ENCODE peak calls at places on chromosomes 2 and 18, in six cellular contexts. B, W, J, N, S and I are unnamed samples.
A peak's percentile ranks its signal among the peaks of the same experiment; 100 is the strongest.

GRCh38 chr18:70453058-70453775 is 164.4 kb downstream of the SOCS6 start:
- DNase-seq in W (peak; percentile 26), B (no peak), N (peak; percentile 42), J (peak; percentile 51), S (no peak), I (no peak)

GRCh38 chr2:144454466-144455287 is 65.2 kb downstream of the ZEB2 start:
- DNase-seq in J (peak; percentile 74), B (no peak), W (no peak), S (no peak), N (peak; percentile 29), I (no peak)

GRCh38 chr2:207768891-207769596 is 662 bp downstream of the FZD5 start:
- DNase-seq in S (peak; percentile 45), J (peak; percentile 76), B (no peak), N (no peak), W (peak; percentile 49), I (peak; percentile 62)

GRCh38 chr2:62578837-62579640 is 73.0 kb upstream of the TMEM17 start:
- DNase-seq in N (peak; percentile 87), J (no peak), S (no peak), B (no peak), W (peak; percentile 82), I (no peak)

GRCh38 chr2:157475722-157476390 is 32.0 kb upstream of the CYTIP start:
- DNase-seq in W (no peak), S (no peak), B (no peak), J (no peak), N (no peak), I (no peak)

GRCh38 chr2:133378386-133378785 is 189.9 kb downstream of the NCKAP5 start:
- DNase-seq in S (no peak), W (no peak), B (no peak), N (no peak), J (no peak), I (no peak)

GRCh38 chr2:12534646-12535263 is 182.0 kb upstream of the TRIB2 start:
- DNase-seq in W (peak; percentile 80), S (no peak), B (no peak), J (peak; percentile 67), N (peak; percentile 97), I (no peak)

GRCh38 chr2:120773186-120773800 is 37.6 kb downstream of the GLI2 start:
- DNase-seq in J (no peak), S (no peak), B (no peak), W (no peak), N (no peak), I (no peak)

GRCh38 chr2:189113963-189114362 is 65.6 kb downstream of the COL5A2 start:
- DNase-seq in N (peak; percentile 44), J (no peak), B (no peak), W (no peak), S (no peak), I (no peak)

GRCh38 chr2:73285162-73285739 is 973 bp upstream of the FBXO41 start:
- DNase-seq in S (no peak), J (no peak), B (no peak), W (no peak), N (no peak), I (no peak)

GRCh38 chr2:195559431-195559914 is 97.6 kb upstream of the SLC39A10 start:
- DNase-seq in N (peak; percentile 100), S (no peak), J (no peak), B (peak; percentile 53), W (peak; percentile 88), I (peak; percentile 13)

GRCh38 chr2:79512442-79513401 is at the start of gene CTNNA2:
- DNase-seq in J (peak; percentile 87), W (peak; percentile 32), S (peak; percentile 95), N (no peak), B (peak; percentile 94), I (peak; percentile 89)

GRCh38 chr2:120805590-120805989 is 69.9 kb downstream of the GLI2 start:
- DNase-seq in J (no peak), N (no peak), B (no peak), W (no peak), S (no peak), I (no peak)

GRCh38 chr2:25405871-25406270 is 64.1 kb upstream of the DNMT3A start:
- DNase-seq in S (no peak), W (no peak), B (no peak), J (no peak), N (no peak), I (no peak)

GRCh38 chr2:62870966-62871365 is 165.5 kb downstream of the EHBP1 start:
- DNase-seq in B (no peak), J (no peak), W (no peak), S (no peak), N (no peak), I (no peak)

GRCh38 chr2:60885683-60886082 is 4.3 kb downstream of the REL start:
- DNase-seq in N (no peak), W (no peak), J (no peak), S (no peak), B (no peak), I (no peak)

GRCh38 chr18:53745228-53745967 is 479.1 kb downstream of the MBD2 start:
- DNase-seq in B (no peak), W (no peak), N (no peak), S (no peak), J (no peak), I (no peak)

GRCh38 chr18:43780782-43781340 is 503.6 kb upstream of the SYT4 start:
- DNase-seq in S (no peak), B (no peak), W (peak; percentile 62), N (peak; percentile 29), J (no peak), I (no peak)

GRCh38 chr2:226771067-226771466 is 28.6 kb downstream of the IRS1 start:
- DNase-seq in N (no peak), W (no peak), B (no peak), J (no peak), S (no peak), I (no peak)
- H2AK5ac ChIP-seq in N (no peak overlapping the region), W (peak overlapping the region; percentile 0), B (no peak overlapping the region), J (no peak overlapping the region), S (no peak overlapping the region), I (no peak overlapping the region)

DNA sequence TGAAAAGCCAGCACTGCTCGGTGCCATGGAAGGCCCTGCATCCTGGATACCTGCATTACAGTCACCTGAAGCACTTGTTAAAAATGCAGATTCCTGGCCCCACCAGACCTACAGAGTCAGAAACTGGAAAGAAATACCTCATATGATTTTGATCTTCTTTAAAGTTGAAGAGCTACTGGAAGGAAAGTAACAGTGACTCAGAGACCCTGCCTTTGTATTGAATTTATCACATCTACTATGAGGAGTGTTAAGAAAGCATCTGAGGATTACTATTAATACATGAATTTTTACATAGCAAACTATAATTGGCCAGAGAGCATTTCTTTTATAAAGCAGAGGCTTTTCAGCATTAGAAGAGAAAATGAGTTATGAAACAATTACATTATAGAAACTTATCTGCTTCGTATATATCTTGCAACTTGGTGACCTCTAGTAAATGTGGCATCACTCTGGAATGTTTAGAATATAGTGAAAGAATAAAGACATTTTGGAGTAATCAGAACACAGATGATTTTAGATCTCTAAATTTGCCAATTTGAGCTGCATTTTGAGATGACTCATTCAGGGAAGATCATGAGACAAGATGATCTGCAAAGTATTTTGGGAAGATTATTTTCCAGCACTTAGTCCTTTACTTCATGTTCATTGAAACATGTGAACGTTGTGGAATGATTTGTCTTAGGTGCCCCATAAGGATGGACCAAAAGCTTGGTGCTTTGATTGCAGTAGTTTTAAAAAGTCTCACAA is 12.2 kb downstream of the PTPRM start:
- DNase-seq in B (no peak), N (peak; percentile 31), S (no peak), J (no peak), W (no peak), I (no peak)
- H3K27ac ChIP-seq in B (no peak overlapping the region), N (no peak overlapping the region), S (no peak overlapping the region), J (no peak overlapping the region), W (no peak overlapping the region), I (no peak overlapping the region)

DNA sequence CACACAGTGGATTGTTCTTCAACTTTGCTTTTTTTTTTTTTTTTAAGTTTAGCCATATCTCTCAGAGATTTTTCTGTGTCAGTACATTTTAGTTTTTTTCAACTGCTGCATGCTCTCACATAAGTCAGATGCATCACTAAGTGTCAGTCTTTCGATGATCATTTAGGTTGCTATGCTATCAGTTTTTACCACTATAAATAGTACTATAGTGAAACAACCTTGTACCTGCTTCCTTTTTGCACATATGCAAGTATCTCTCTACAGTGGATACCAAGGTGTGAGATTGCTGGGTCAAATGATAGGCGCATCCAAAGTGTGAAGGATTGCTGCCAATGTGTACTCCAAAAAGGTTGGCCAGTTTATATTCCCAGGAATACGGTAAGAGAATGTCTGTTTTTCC is 33.5 kb upstream of the MAP4K3 start:
- DNase-seq in B (no peak), W (no peak), S (no peak), N (no peak), J (no peak), I (no peak)
- H2AK5ac ChIP-seq in B (no peak overlapping the region), W (no peak overlapping the region), S (no peak overlapping the region), N (peak overlapping the region; percentile 88), J (no peak overlapping the region), I (no peak overlapping the region)

GRCh38 chr2:7019191-7019590 is 102.0 kb downstream of the RNF144A start:
- DNase-seq in N (no peak), B (peak; percentile 17), W (no peak), J (no peak), S (no peak), I (no peak)
- H3K27ac ChIP-seq in N (no peak overlapping the region), B (no peak overlapping the region), W (no peak overlapping the region), J (no peak overlapping the region), S (no peak overlapping the region), I (no peak overlapping the region)

GRCh38 chr2:74747411-74748080 is 86.4 kb upstream of the HK2 start:
- DNase-seq in B (no peak), W (peak; percentile 84), N (peak; percentile 87), J (no peak), S (no peak), I (no peak)
- H2AK5ac ChIP-seq in B (no peak overlapping the region), W (peak overlapping the region; percentile 18), N (peak overlapping the region; percentile 91), J (no peak overlapping the region), S (peak overlapping the region; percentile 13), I (no peak overlapping the region)